ENCODE peak calls at places on chromosome 2, in four cellular contexts. F is iris pigment epithelial cell, A is globus pallidus, P is progenitor cell of endocrine pancreas. Q is an unnamed sample.

GRCh38 chr2:53504507-53504906 is 263.1 kb upstream of the CHAC2 start:
- DNase-seq in F (no peak), P (no peak), A (no peak), Q (no peak)

GRCh38 chr2:133342283-133342895 is 225.9 kb downstream of the NCKAP5 start:
- DNase-seq in P (no peak), A (no peak), F (no peak), Q (no peak)

GRCh38 chr2:118738524-118739308 is 108.7 kb downstream of the EN1 start:
- DNase-seq in A (no peak), P (no peak), F (peak), Q (no peak)

GRCh38 chr2:96788393-96789244 is 27.4 kb upstream of the CNNM3 start:
- DNase-seq in A (peak), F (peak), P (no peak), Q (peak)

GRCh38 chr2:174631009-174631981 is 33.7 kb upstream of the WIPF1 start:
- DNase-seq in F (peak), A (no peak), P (no peak), Q (no peak)

GRCh38 chr2:239195992-239196391 is 204.8 kb downstream of the HDAC4 start:
- DNase-seq in P (no peak), F (no peak), A (no peak), Q (no peak)

GRCh38 chr2:98486374-98486981 is 41.8 kb downstream of the INPP4A start:
- DNase-seq in P (no peak), F (no peak), A (no peak), Q (no peak)

GRCh38 chr2:31260870-31261269 is 26.9 kb downstream of the EHD3 start:
- DNase-seq in F (no peak), P (no peak), A (peak), Q (no peak)

GRCh38 chr2:75587954-75588587 is 27.3 kb upstream of the EVA1A start:
- DNase-seq in F (peak), P (no peak), A (no peak), Q (no peak)

GRCh38 chr2:101524811-101525430 is 50.0 kb upstream of the RFX8 start:
- DNase-seq in P (no peak), A (no peak), F (no peak), Q (no peak)

GRCh38 chr2:108236676-108237335 is 3.0 kb upstream of the SULT1C3 start:
- DNase-seq in F (no peak), A (no peak), P (no peak), Q (no peak)

GRCh38 chr2:118046628-118047210 is 32.8 kb upstream of the CCDC93 start:
- DNase-seq in F (peak), A (peak), P (no peak), Q (peak)

GRCh38 chr2:156697906-156698305 is 261.7 kb downstream of the GPD2 start:
- DNase-seq in P (no peak), F (no peak), A (no peak), Q (no peak)

GRCh38 chr2:144580521-144581153 is 60.7 kb upstream of the ZEB2 start:
- DNase-seq in F (no peak), A (no peak), P (no peak), Q (no peak)

GRCh38 chr2:203739351-203739750 is 32.9 kb downstream of the CD28 start:
- DNase-seq in A (no peak), P (no peak), F (no peak), Q (no peak)

GRCh38 chr2:172751564-172751963 is 15.9 kb downstream of the RAPGEF4 start:
- DNase-seq in P (no peak), F (no peak), A (no peak), Q (no peak)

Q was measured in cerebellar cortex.